ENCODE peak calls at places on chromosomes 16 and 17, in five cellular contexts. T, L, H, J and K are unnamed samples.

GRCh38 chr17:82105417-82105881 is 7.4 kb upstream of the FASN start:
- DNase-seq in T (no peak), L (no peak), H (no peak), J (no peak), K (no peak)

GRCh38 chr16:89090182-89090630 is 3.4 kb upstream of the ACSF3 start:
- DNase-seq in T (no peak), L (no peak), H (no peak), J (no peak), K (no peak)

GRCh38 chr16:85448557-85449194 is 164.4 kb upstream of the GSE1 start:
- DNase-seq in T (no peak), L (no peak), H (peak; percentile 79), J (no peak), K (no peak)

GRCh38 chr17:62307196-62307595 is 73.2 kb upstream of the EFCAB3 start:
- DNase-seq in T (no peak), L (no peak), H (no peak), J (no peak), K (no peak)

GRCh38 chr16:1532081-1532760 is 1.2 kb upstream of the TMEM204 start:
- DNase-seq in T (no peak), L (no peak), H (no peak), J (no peak), K (no peak)

GRCh38 chr16:73060216-73060615 is 12.3 kb upstream of the ZFHX3 start:
- DNase-seq in T (no peak), L (no peak), H (no peak), J (no peak), K (no peak)

GRCh38 chr16:85777583-85778310 is 21.6 kb downstream of the EMC8 start:
- DNase-seq in T (no peak), L (no peak), H (no peak), J (no peak), K (no peak)

GRCh38 chr17:63446981-63447687 is 1.0 kb upstream of the CYB561 start:
- DNase-seq in T (peak; percentile 32), L (no peak), H (no peak), J (no peak), K (no peak)

GRCh38 chr17:47697948-47698711 is 4.2 kb downstream of the TBKBP1 start:
- DNase-seq in T (no peak), L (no peak), H (no peak), J (no peak), K (no peak)

GRCh38 chr17:79749156-79749815 is 18.5 kb downstream of the ENPP7 start:
- DNase-seq in T (no peak), L (no peak), H (no peak), J (no peak), K (no peak)

GRCh38 chr17:45429338-45430005 is 3.2 kb downstream of the ARHGAP27 start:
- DNase-seq in T (no peak), L (no peak), H (no peak), J (no peak), K (no peak)

GRCh38 chr17:21463204-21463661 is 87.1 kb downstream of the KCNJ12 start:
- DNase-seq in T (no peak), L (no peak), H (no peak), J (no peak), K (no peak)

GRCh38 chr17:66952031-66952524 is 12.4 kb upstream of the CACNG4 start:
- DNase-seq in T (peak; percentile 86), L (no peak), H (peak; percentile 93), J (peak; percentile 83), K (no peak)

GRCh38 chr17:79026345-79027273 is 2.6 kb downstream of the C1QTNF1 start:
- DNase-seq in T (no peak), L (no peak), H (peak; percentile 99), J (no peak), K (no peak)

GRCh38 chr17:41492771-41493170 is 3.1 kb upstream of the KRT36 start:
- DNase-seq in T (no peak), L (peak; percentile 29), H (peak; percentile 49), J (no peak), K (no peak)

DNA sequence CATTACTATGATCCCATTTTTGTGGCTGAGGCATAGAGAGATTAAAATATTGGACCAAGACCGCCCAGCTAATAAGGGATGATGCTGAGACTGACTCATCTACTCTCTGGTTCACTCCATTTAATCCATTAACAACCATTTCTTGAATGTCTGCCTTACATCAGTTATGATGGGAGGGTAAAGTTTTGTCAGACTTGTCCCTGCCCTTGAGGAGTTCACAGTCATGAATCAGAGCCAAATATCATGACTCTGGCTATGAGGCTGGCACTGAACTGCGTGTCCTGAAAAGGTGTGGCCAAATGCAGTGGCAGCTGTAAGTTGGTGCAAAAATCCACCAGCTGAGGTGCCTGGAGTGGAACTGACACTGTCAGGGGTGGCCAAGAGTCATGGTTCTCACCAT is 35.0 kb upstream of the MAF start:
- DNase-seq in T (no peak), L (no peak), H (no peak), J (no peak), K (no peak)
- TF ChIP-seq SUZ12 in T (no peak), L (no peak), H (no peak), J (no peak), K (no peak)

GRCh38 chr17:73594598-73594997 is 49.6 kb downstream of the SDK2 start:
- DNase-seq in T (no peak), L (no peak), H (no peak), J (no peak), K (no peak)
- TF ChIP-seq SUZ12 in T (no peak), L (no peak), H (no peak), J (no peak), K (no peak)

GRCh38 chr16:78985736-78986605 is 614.6 kb downstream of the MAF start:
- DNase-seq in T (no peak), L (no peak), H (no peak), J (no peak), K (no peak)

GRCh38 chr16:78987676-78988075 is 612.9 kb downstream of the MAF start:
- DNase-seq in T (no peak), L (no peak), H (peak; percentile 37), J (no peak), K (no peak)

GRCh38 chr16:78984324-78984723 is 616.2 kb downstream of the MAF start:
- DNase-seq in T (no peak), L (no peak), H (no peak), J (no peak), K (no peak)

GRCh38 chr16:78982344-78982743 is 618.2 kb downstream of the MAF start:
- DNase-seq in T (no peak), L (no peak), H (no peak), J (no peak), K (no peak)

DNA sequence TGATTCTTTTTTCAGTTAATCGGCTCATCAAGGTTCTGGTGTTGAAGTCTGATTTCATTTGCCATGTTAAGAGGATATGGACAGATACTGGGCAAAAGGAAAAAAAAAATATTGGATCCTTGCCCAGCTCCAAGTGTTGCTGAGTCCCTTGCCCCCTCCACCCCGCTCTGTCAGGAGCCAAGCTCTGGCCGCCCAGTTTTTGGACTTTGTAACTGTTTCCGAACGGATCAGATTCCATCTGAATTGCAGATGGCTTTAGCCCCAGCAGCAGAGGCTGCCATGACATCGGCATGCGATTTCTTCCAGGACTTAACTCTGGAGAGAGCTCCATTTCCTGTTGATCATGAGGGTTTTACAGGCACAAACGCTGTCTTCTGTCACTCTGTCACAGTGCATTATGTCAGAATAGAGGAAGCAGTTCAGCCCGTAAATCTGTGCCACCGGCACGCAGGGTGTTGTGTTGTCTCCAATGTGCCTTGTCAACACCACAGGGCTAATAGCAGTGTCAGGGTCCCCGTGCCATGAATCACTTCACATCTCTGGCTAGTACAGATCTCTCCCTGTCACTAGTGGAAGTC is 615.6 kb downstream of the MAF start:
- DNase-seq in T (no peak), L (no peak), H (peak; percentile 74), J (no peak), K (no peak)
- TF ChIP-seq SUZ12 in T (no peak), L (no peak), H (no peak), J (no peak), K (no peak)

GRCh38 chr17:834136-834535 is 52.0 kb downstream of the MRM3 start:
- DNase-seq in T (no peak), L (no peak), H (no peak), J (no peak), K (no peak)
- TF ChIP-seq SUZ12 in T (no peak), L (no peak), H (no peak), J (no peak), K (no peak)

GRCh38 chr17:10623786-10624338 is 33.2 kb downstream of the MYH3 start:
- DNase-seq in T (no peak), L (no peak), H (no peak), J (no peak), K (no peak)
- TF ChIP-seq SUZ12 in T (no peak), L (no peak), H (no peak), J (no peak), K (no peak)

GRCh38 chr16:78961464-78961863 is 639.1 kb downstream of the MAF start:
- DNase-seq in T (no peak), L (no peak), H (no peak), J (no peak), K (peak; percentile 51)
- TF ChIP-seq SUZ12 in T (no peak), L (no peak), H (no peak), J (no peak), K (no peak)

DNA sequence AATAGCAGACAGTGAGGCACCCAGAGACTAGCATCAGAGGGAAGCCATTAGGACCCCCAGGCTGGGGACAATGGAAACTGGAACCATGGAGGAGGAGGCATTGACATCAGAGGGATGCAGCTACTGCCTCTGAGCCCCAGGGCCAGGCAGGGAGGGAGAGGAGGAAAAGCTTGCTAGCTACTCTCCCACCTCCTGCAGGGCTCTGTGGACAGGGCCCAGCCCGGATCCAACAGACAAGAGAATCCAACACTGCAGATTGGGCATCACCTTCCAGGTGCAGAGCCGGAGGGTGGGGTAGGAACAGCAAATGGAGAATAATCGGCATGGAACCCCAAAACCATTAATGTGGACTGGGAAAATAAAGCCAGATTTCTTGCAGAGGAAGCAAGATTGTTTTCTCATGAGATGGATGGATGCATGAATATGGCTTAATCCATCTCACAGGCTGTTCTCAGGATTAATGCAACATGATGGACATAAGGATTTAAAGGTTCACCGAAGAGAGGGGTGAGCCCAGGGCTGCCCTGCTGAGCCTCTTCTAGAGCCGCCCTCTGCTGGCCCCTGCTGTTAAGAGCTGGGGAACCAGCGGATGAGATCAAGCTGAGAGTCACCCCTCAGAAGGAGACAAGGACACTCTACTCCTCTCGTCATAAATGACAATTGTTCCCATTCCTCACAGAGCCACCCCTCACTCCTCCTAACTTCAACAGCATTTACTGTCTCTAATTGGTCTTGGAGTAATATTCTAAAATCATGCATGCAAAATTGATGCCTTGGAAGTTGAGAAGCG is 48.8 kb downstream of the DNAH3 start:
- DNase-seq in T (no peak), L (no peak), H (peak; percentile 43), J (no peak), K (no peak)
- TF ChIP-seq SUZ12 in T (no peak), L (no peak), H (no peak), J (no peak), K (no peak)